ENCODE peak calls at places on chromosomes 5 and 9, in seven cellular contexts. B, E, D, Z, K, M and V are unnamed samples.

GRCh38 chr9:124852829-124853531 is at the start of gene WDR38:
- DNase-seq in B (peak), E (peak), D (peak), Z (no peak), K (no peak), M (no peak), V (peak)

GRCh38 chr9:137178939-137179630 is 7.2 kb upstream of the TMEM210 start:
- DNase-seq in B (no peak), E (no peak), D (no peak), Z (no peak), K (no peak), M (no peak), V (no peak)

GRCh38 chr9:16138961-16139441 is 586.2 kb downstream of the CCDC171 start:
- DNase-seq in B (no peak), E (no peak), D (no peak), Z (no peak), K (no peak), M (no peak), V (no peak)

GRCh38 chr5:160496784-160497183 is 75.1 kb downstream of the PTTG1 start:
- DNase-seq in B (no peak), E (no peak), D (no peak), Z (no peak), K (no peak), M (no peak), V (no peak)

GRCh38 chr9:125043631-125044030 is 99.7 kb downstream of the SCAI start:
- DNase-seq in B (no peak), E (no peak), D (no peak), Z (no peak), K (no peak), M (no peak), V (no peak)

GRCh38 chr5:42944989-42945388 is 95.1 kb downstream of the ANXA2R start:
- DNase-seq in B (no peak), E (no peak), D (no peak), Z (no peak), K (no peak), M (no peak), V (no peak)

GRCh38 chr9:4686112-4686511 is 6.7 kb downstream of the CDC37L1 start:
- DNase-seq in B (no peak), E (no peak), D (no peak), Z (no peak), K (no peak), M (no peak), V (no peak)

GRCh38 chr5:136190904-136191303 is 2.1 kb downstream of the SMIM32 start:
- DNase-seq in B (no peak), E (no peak), D (no peak), Z (no peak), K (no peak), M (no peak), V (no peak)

GRCh38 chr9:36721846-36722588 is 149.3 kb downstream of the MELK start:
- DNase-seq in B (no peak), E (no peak), D (peak), Z (no peak), K (no peak), M (no peak), V (no peak)

GRCh38 chr5:98498028-98498427 is 275.4 kb upstream of the RGMB start:
- DNase-seq in B (no peak), E (no peak), D (no peak), Z (no peak), K (no peak), M (no peak), V (no peak)

GRCh38 chr5:153752890-153753289 is 262.4 kb downstream of the GRIA1 start:
- DNase-seq in B (no peak), E (no peak), D (no peak), Z (no peak), K (peak), M (no peak), V (no peak)

GRCh38 chr5:139378941-139379361 is 4.1 kb downstream of the SLC23A1 start:
- DNase-seq in B (no peak), E (peak), D (peak), Z (peak), K (no peak), M (no peak), V (peak)

GRCh38 chr5:45113726-45114125 is 305.0 kb downstream of the MRPS30 start:
- DNase-seq in B (no peak), E (no peak), D (no peak), Z (no peak), K (no peak), M (no peak), V (no peak)

GRCh38 chr5:72472031-72472430 is 35.2 kb downstream of the ZNF366 start:
- DNase-seq in B (no peak), E (no peak), D (no peak), Z (no peak), K (no peak), M (no peak), V (no peak)

GRCh38 chr5:50947892-50948683 is 281.7 kb downstream of the PARP8 start:
- DNase-seq in B (no peak), E (no peak), D (no peak), Z (no peak), K (no peak), M (no peak), V (no peak)

GRCh38 chr5:25099538-25099937 is 454.8 kb upstream of the CDH10 start:
- DNase-seq in B (no peak), E (no peak), D (no peak), Z (no peak), K (no peak), M (no peak), V (no peak)

GRCh38 chr5:72785796-72786195 is 30.7 kb upstream of the TNPO1 start:
- DNase-seq in B (no peak), E (no peak), D (no peak), Z (no peak), K (no peak), M (no peak), V (no peak)

GRCh38 chr9:72633966-72634365 is 112.6 kb downstream of the TMC1 start:
- DNase-seq in B (no peak), E (no peak), D (no peak), Z (no peak), K (no peak), M (peak), V (no peak)

GRCh38 chr5:149274964-149275363 is 3.3 kb downstream of the AFAP1L1 start:
- DNase-seq in B (no peak), E (peak), D (no peak), Z (no peak), K (no peak), M (no peak), V (no peak)

GRCh38 chr9:114497220-114497619 is 8.1 kb downstream of the WHRN start:
- DNase-seq in B (no peak), E (no peak), D (no peak), Z (no peak), K (no peak), M (no peak), V (no peak)

GRCh38 chr9:93680445-93681315 is 104.3 kb downstream of the PHF2 start:
- DNase-seq in B (no peak), E (peak), D (peak), Z (peak), K (peak), M (no peak), V (peak)

GRCh38 chr5:177370488-177371119 is 12.9 kb downstream of the RGS14 start:
- DNase-seq in B (peak), E (peak), D (peak), Z (peak), K (no peak), M (no peak), V (peak)

GRCh38 chr5:139700711-139701693 is 52.9 kb downstream of the CXXC5 start:
- DNase-seq in B (no peak), E (peak), D (peak), Z (no peak), K (no peak), M (no peak), V (peak)

GRCh38 chr5:77431286-77431685 is 60.8 kb downstream of the WDR41 start:
- DNase-seq in B (no peak), E (no peak), D (no peak), Z (no peak), K (no peak), M (no peak), V (no peak)

GRCh38 chr9:2826291-2826690 is 17.6 kb downstream of the PUM3 start:
- DNase-seq in B (no peak), E (no peak), D (no peak), Z (no peak), K (no peak), M (no peak), V (no peak)

GRCh38 chr9:91395553-91396470 is 27.8 kb downstream of the NFIL3 start:
- DNase-seq in B (peak), E (no peak), D (no peak), Z (no peak), K (no peak), M (no peak), V (no peak)

GRCh38 chr5:166436857-166437256 is 1854.6 kb upstream of the WWC1 start:
- DNase-seq in B (no peak), E (no peak), D (no peak), Z (no peak), K (no peak), M (no peak), V (no peak)

GRCh38 chr5:82387041-82387818 is 109.1 kb upstream of the RPS23 start:
- DNase-seq in B (no peak), E (no peak), D (no peak), Z (no peak), K (no peak), M (no peak), V (no peak)

GRCh38 chr5:103010120-103010666 is 109.7 kb downstream of the GIN1 start:
- DNase-seq in B (no peak), E (no peak), D (no peak), Z (no peak), K (no peak), M (no peak), V (no peak)

GRCh38 chr9:137611623-137612609 is 6.4 kb downstream of the ARRDC1 start:
- DNase-seq in B (no peak), E (no peak), D (peak), Z (no peak), K (no peak), M (no peak), V (no peak)

GRCh38 chr9:137163101-137163661 is 6.7 kb downstream of the LRRC26 start:
- DNase-seq in B (no peak), E (no peak), D (no peak), Z (no peak), K (no peak), M (no peak), V (no peak)

GRCh38 chr9:22084336-22085035 is 75.4 kb upstream of the CDKN2B start:
- DNase-seq in B (no peak), E (no peak), D (no peak), Z (no peak), K (peak), M (no peak), V (no peak)

GRCh38 chr5:119343766-119344165 is 12.1 kb upstream of the TNFAIP8 start:
- DNase-seq in B (no peak), E (no peak), D (no peak), Z (no peak), K (no peak), M (no peak), V (no peak)

GRCh38 chr9:744790-745456 is 96.6 kb upstream of the DMRT1 start:
- DNase-seq in B (no peak), E (peak), D (peak), Z (no peak), K (no peak), M (no peak), V (no peak)

GRCh38 chr9:70043285-70043684 is 363 bp upstream of the MAMDC2 start:
- DNase-seq in B (no peak), E (no peak), D (no peak), Z (no peak), K (no peak), M (no peak), V (no peak)

GRCh38 chr9:7243838-7244237 is 486.1 kb downstream of the KDM4C start:
- DNase-seq in B (no peak), E (no peak), D (no peak), Z (no peak), K (no peak), M (no peak), V (no peak)

GRCh38 chr5:4640793-4641192 is 499.3 kb upstream of the ADAMTS16 start:
- DNase-seq in B (no peak), E (no peak), D (no peak), Z (no peak), K (peak), M (no peak), V (no peak)

DNA sequence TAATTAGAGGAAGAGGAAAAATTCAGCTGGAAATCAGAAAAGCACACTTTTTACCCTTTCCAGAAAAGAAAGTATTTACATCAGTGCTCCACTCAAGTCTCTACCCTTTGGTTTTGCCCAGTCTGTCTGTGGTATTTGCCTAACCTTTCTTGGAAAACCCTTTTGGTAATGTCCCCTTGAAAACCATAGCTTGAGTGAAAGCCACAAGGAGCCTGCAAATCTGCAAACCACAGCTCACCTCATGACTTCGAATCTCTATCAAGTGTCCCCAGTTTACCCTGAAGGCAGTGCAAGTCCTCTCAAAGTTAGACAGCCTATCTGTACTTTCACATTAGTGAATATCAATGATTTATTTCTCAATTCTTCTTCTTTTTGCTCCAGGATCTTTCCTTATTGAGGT is 162.1 kb upstream of the TSLP start:
- DNase-seq in B (no peak), E (no peak), D (no peak), Z (no peak), K (no peak), M (no peak), V (no peak)
- TF ChIP-seq POLR2AphosphoS5 in B (no peak), E (no peak), D (no peak), Z (no peak), K (no peak), M (no peak), V (no peak)

GRCh38 chr5:60699549-60700346 is at the start of gene DEPDC1B:
- DNase-seq in B (peak), E (peak), D (peak), Z (peak), K (peak), M (peak), V (peak)
- TF ChIP-seq POLR2AphosphoS5 in B (peak), E (peak), D (peak), Z (no peak), K (peak), M (no peak), V (peak)

DNA sequence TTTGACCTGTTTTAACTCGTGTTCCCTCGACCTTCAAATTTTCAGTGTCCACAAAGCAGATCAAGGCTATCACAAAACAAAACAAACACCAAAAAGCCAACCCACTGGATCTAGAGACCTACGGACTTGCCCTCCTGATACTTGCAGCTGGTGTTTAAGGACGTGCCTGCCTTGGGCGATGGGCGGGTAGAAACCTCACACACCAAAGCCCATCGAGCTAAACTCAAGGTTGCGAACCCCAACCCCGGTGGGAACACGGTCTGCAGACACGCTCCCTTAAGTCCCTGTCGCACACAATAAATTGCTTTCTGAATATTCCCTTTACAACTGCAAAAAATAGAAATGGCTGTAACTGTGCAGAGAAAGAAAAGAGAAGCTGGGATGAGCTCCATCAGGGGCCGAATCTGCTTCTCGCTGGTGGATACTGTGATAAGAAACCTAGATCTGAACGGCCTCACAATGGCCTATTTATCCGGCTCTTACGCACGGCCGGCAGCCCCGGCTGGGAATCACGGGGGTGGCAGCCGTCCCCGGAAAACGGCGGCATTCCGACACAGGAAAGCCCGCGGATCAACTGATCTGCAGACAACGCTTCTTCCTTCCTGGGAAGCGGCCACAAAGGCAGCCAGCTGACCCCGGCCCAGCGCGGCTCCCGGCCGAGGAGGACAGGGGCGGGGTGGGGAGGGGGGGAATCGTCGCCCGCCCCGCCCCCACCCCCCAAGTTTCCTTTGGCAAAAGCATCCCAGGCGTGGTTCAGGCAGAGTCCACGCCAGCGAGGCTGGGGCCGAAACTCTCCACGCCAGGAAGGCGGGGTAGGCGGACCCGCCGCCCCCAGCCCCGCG is 247.4 kb upstream of the ANKRD55 start:
- DNase-seq in B (no peak), E (peak), D (peak), Z (peak), K (no peak), M (no peak), V (peak)
- TF ChIP-seq POLR2AphosphoS5 in B (no peak), E (peak), D (no peak), Z (no peak), K (peak), M (no peak), V (peak)

DNA sequence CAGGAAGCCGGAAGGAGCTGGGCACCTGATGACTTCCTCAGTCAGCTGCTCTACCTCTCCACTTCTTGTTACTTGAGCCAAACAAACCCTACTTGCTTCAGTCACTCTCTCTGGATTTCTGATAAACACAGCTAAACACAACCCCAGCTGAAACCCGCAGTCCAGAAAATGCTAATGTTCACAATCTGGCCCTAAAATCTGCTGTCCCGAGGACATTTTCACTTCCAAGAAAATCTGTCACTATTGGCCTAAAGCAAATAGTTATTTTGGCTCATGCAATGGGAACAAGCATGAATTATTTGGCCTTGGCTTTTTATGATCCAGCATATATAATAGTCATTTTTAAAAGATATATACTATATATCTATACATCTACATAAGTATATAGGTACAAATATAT is 19.1 kb downstream of the FAM81B start:
- DNase-seq in B (no peak), E (no peak), D (no peak), Z (no peak), K (no peak), M (no peak), V (no peak)
- TF ChIP-seq POLR2AphosphoS5 in B (no peak), E (no peak), D (no peak), Z (no peak), K (no peak), M (no peak), V (no peak)

DNA sequence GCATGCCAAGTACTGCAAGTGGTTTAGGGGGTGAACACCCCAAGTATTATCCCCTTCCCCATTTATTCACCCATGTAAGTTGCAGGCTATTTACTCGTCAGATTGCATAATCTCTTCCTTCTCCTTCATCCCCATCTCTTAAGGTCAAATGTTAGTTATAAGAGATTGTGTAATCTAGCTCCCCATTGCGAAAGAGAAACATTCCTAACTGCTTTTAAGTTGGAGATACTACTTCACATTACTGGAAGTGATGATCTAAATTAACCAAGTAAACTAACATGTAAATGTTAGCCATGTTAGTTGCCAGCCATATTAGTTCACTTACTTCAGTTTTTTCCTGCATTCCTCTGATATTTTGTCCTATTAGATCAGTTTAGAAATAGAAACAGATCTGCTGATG is 262.3 kb downstream of the TAF11L14 start:
- DNase-seq in B (no peak), E (no peak), D (no peak), Z (no peak), K (no peak), M (peak), V (no peak)
- TF ChIP-seq POLR2AphosphoS5 in B (no peak), E (peak), D (no peak), Z (no peak), K (no peak), M (no peak), V (no peak)

GRCh38 chr5:143842920-143843319 is 31.0 kb downstream of the HMHB1 start:
- DNase-seq in B (no peak), E (no peak), D (no peak), Z (no peak), K (no peak), M (no peak), V (no peak)

GRCh38 chr5:143833179-143833578 is 21.2 kb downstream of the HMHB1 start:
- DNase-seq in B (no peak), E (no peak), D (no peak), Z (no peak), K (no peak), M (no peak), V (no peak)

GRCh38 chr5:143841446-143841845 is 29.5 kb downstream of the HMHB1 start:
- DNase-seq in B (no peak), E (no peak), D (no peak), Z (no peak), K (no peak), M (no peak), V (no peak)

GRCh38 chr5:143836161-143836725 is 24.3 kb downstream of the HMHB1 start:
- DNase-seq in B (no peak), E (no peak), D (no peak), Z (no peak), K (no peak), M (no peak), V (no peak)

GRCh38 chr5:143837306-143837848 is 25.4 kb downstream of the HMHB1 start:
- DNase-seq in B (no peak), E (no peak), D (no peak), Z (no peak), K (no peak), M (no peak), V (no peak)
- TF ChIP-seq POLR2AphosphoS5 in B (no peak), E (no peak), D (no peak), Z (no peak), K (no peak), M (no peak), V (no peak)